ENCODE peak calls at places on chromosome 19, in ten cellular contexts. P is PC-3; R is ascending aorta; F is heart right ventricle; S is SK-N-SH; Q is fibroblast of lung; J is left ventricle myocardium inferior; Y is pancreas; X is CD8-positive, alpha-beta T cell; C is A673. D is an unnamed sample. For H3K9me3, the result is how much of the 10 kb centered on the place peaks cover.

GRCh38 chr19:1933942-1934341 is 7.0 kb upstream of the CSNK1G2 start:
- DNase-seq in P (no peak), R (no peak), F (no peak), S (no peak), Q (no peak), J (no peak), Y (no peak), X (no peak), C (no peak), D (no peak)

GRCh38 chr19:18091217-18091608 is 4.5 kb upstream of the IL12RB1 start:
- DNase-seq in P (no peak), R (peak), F (peak), S (no peak), Q (no peak), J (peak), Y (no peak), X (peak), C (no peak), D (peak)

GRCh38 chr19:16594681-16595091 is 22.5 kb upstream of the SLC35E1 start:
- DNase-seq in P (no peak), R (no peak), F (no peak), S (no peak), Q (no peak), J (no peak), Y (no peak), X (peak), C (no peak), D (no peak)

GRCh38 chr19:13856530-13856929 is 20.4 kb upstream of the NANOS3 start:
- DNase-seq in P (no peak), R (no peak), F (no peak), S (no peak), Q (no peak), J (no peak), Y (no peak), X (no peak), C (peak), D (no peak)

GRCh38 chr19:1357695-1358094 is 26.0 kb upstream of the NDUFS7 start:
- DNase-seq in P (no peak), R (no peak), F (no peak), S (no peak), Q (no peak), J (no peak), Y (no peak), X (no peak), C (no peak), D (no peak)

GRCh38 chr19:5545984-5546383 is 21.8 kb downstream of the TINCR start:
- DNase-seq in P (no peak), R (no peak), F (no peak), S (no peak), Q (no peak), J (no peak), Y (no peak), X (no peak), C (no peak), D (no peak)

GRCh38 chr19:18300930-18301717 is 19.7 kb upstream of the JUND start:
- DNase-seq in P (peak), R (peak), F (peak), S (no peak), Q (peak), J (peak), Y (no peak), X (no peak), C (no peak), D (peak)

GRCh38 chr19:50380767-50381166 is 3.4 kb upstream of the POLD1 start:
- DNase-seq in P (no peak), R (no peak), F (no peak), S (no peak), Q (no peak), J (no peak), Y (no peak), X (no peak), C (no peak), D (no peak)

GRCh38 chr19:512548-513365 is 5.5 kb downstream of the TPGS1 start:
- DNase-seq in P (no peak), R (no peak), F (no peak), S (no peak), Q (no peak), J (no peak), Y (no peak), X (peak), C (no peak), D (no peak)

GRCh38 chr19:45069056-45069455 is 7.2 kb downstream of the ZNF296 start:
- DNase-seq in P (peak), R (no peak), F (no peak), S (peak), Q (peak), J (peak), Y (no peak), X (no peak), C (no peak), D (no peak)

GRCh38 chr19:36987091-36987490 is 71.0 kb downstream of the ZNF568 start:
- DNase-seq in P (no peak), R (no peak), F (no peak), S (no peak), Q (no peak), J (no peak), Y (no peak), X (no peak), C (no peak), D (no peak)

GRCh38 chr19:36986601-36987000 is 70.5 kb downstream of the ZNF568 start:
- DNase-seq in P (no peak), R (no peak), F (no peak), S (no peak), Q (no peak), J (no peak), Y (no peak), X (no peak), C (no peak), D (no peak)

GRCh38 chr19:36986131-36986530 is 70.0 kb downstream of the ZNF568 start:
- DNase-seq in P (no peak), R (no peak), F (no peak), S (no peak), Q (no peak), J (no peak), Y (no peak), X (no peak), C (no peak), D (no peak)
- H3K9me3 ChIP-seq in P (under half), R (half or more), F (under half), S (under half), Q (under half), J (under half), Y (under half), X (under half), C (under half), D (under half)

GRCh38 chr19:10417598-10418280 is 2.6 kb upstream of the PDE4A start:
- DNase-seq in P (peak), R (no peak), F (no peak), S (peak), Q (no peak), J (no peak), Y (no peak), X (no peak), C (peak), D (no peak)

GRCh38 chr19:10416083-10416379 is 4.3 kb upstream of the PDE4A start:
- DNase-seq in P (no peak), R (no peak), F (no peak), S (no peak), Q (no peak), J (no peak), Y (no peak), X (no peak), C (no peak), D (no peak)

GRCh38 chr19:10419200-10419645 is 1.1 kb upstream of the PDE4A start:
- DNase-seq in P (no peak), R (no peak), F (no peak), S (peak), Q (peak), J (no peak), Y (no peak), X (peak), C (peak), D (no peak)

GRCh38 chr19:10418281-10419199 is 1.8 kb upstream of the PDE4A start:
- DNase-seq in P (no peak), R (no peak), F (no peak), S (peak), Q (peak), J (no peak), Y (no peak), X (peak), C (peak), D (no peak)

GRCh38 chr19:10416380-10417257 is 3.7 kb upstream of the PDE4A start:
- DNase-seq in P (peak), R (peak), F (peak), S (peak), Q (peak), J (peak), Y (peak), X (peak), C (peak), D (peak)
- TF ChIP-seq CTCF in P (peak), R (peak), F (peak), S (peak), Q (peak), J (peak), Y (peak), X (peak), C (peak), D (peak)

GRCh38 chr19:56111601-56112312 is 9.3 kb downstream of the ZNF787 start:
- DNase-seq in P (no peak), R (no peak), F (peak), S (peak), Q (no peak), J (peak), Y (no peak), X (peak), C (no peak), D (no peak)
- H3K27ac ChIP-seq in P (no peak), R (no peak), F (peak), S (no peak), Q (no peak), J (peak), Y (peak), X (peak), C (no peak), D (no peak)

GRCh38 chr19:58085348-58085875 is 12.6 kb downstream of the ZSCAN18 start:
- DNase-seq in P (no peak), R (no peak), F (no peak), S (peak), Q (no peak), J (no peak), Y (no peak), X (no peak), C (no peak), D (no peak)

GRCh38 chr19:58084596-58085347 is 13.3 kb downstream of the ZSCAN18 start:
- DNase-seq in P (no peak), R (no peak), F (no peak), S (no peak), Q (no peak), J (no peak), Y (no peak), X (no peak), C (no peak), D (no peak)

DNA sequence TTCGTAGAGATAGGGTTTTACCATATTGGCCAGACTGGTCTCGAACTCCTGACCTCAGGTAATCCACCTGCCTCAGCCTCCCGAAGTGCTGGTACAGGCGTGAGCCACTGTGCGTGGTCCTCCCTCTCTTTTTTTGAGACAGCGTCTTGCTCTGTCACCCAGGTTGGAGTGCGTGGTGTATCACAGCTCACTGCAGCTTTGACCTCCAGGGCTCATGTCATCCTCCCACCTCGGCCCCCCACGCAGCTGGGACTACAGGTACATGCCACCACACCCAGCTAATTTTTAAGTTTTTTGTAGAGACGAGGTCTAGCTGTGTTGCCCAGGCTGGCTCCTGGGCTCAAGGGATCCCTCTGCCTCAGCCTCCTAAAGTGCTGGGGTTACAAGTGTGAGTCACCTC is 18.2 kb downstream of the ZSCAN18 start:
- DNase-seq in P (no peak), R (no peak), F (no peak), S (no peak), Q (no peak), J (no peak), Y (no peak), X (no peak), C (no peak), D (no peak)
- H3K9me3 ChIP-seq in P (under half), R (half or more), F (under half), S (under half), Q (under half), J (half or more), Y (under half), X (under half), C (under half), D (half or more)

GRCh38 chr19:39190768-39191167 is 6.0 kb upstream of the NCCRP1 start:
- DNase-seq in P (no peak), R (no peak), F (no peak), S (no peak), Q (no peak), J (no peak), Y (no peak), X (no peak), C (no peak), D (no peak)
- TF ChIP-seq CTCF in P (no peak), R (no peak), F (no peak), S (no peak), Q (no peak), J (no peak), Y (no peak), X (no peak), C (no peak), D (no peak)

GRCh38 chr19:54183431-54183830 is 5.9 kb downstream of the MBOAT7 start:
- DNase-seq in P (no peak), R (no peak), F (no peak), S (no peak), Q (no peak), J (no peak), Y (no peak), X (no peak), C (no peak), D (no peak)

GRCh38 chr19:54178581-54179261 is 5.8 kb upstream of the TMC4 start:
- DNase-seq in P (peak), R (no peak), F (no peak), S (peak), Q (no peak), J (no peak), Y (no peak), X (peak), C (no peak), D (no peak)

GRCh38 chr19:54179921-54180452 is 7.0 kb upstream of the TMC4 start:
- DNase-seq in P (peak), R (no peak), F (no peak), S (peak), Q (peak), J (no peak), Y (no peak), X (no peak), C (peak), D (no peak)

GRCh38 chr19:54180691-54181091 is 7.7 kb upstream of the TMC4 start:
- DNase-seq in P (peak), R (no peak), F (no peak), S (no peak), Q (no peak), J (no peak), Y (no peak), X (no peak), C (no peak), D (no peak)

DNA sequence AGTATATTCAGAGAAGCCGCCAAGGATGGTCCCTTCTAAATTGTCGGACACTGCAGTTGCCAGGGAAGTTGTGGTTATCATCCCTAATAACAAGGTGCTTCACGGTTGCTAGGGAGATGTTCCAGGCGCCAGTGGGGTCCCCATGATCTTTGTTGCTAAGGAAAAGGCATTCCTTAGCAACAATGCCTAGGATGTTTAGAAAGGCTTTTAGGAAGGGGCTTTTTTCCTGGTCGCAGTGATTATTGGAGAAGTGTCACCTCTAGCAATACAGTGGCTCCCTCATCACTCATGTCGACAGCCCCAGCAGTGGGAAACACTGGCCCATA is 6.3 kb upstream of the TMC4 start:
- DNase-seq in P (peak), R (no peak), F (no peak), S (no peak), Q (no peak), J (no peak), Y (no peak), X (no peak), C (no peak), D (no peak)
- H3K27ac ChIP-seq in P (no peak), R (no peak), F (no peak), S (no peak), Q (no peak), J (no peak), Y (no peak), X (no peak), C (no peak), D (no peak)

DNA sequence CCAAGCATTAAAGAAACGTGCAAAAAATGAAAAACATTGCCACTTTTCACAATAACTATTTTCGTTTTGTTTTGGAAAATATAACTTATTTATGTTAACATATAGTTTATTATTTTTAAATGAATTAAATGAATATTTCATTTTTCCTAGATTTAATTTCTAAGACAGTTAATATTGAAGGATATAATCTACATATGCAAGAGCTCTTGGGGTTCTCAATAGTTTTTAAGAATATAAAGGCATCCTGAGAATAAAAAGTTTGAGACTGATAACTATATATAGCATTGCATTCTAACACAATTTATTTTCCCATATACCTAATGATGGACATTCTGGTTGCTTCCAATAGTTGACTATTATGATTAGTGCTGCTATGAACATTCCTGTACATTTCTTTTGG is 19.9 kb downstream of the ZNF461 start:
- DNase-seq in P (no peak), R (no peak), F (no peak), S (no peak), Q (no peak), J (no peak), Y (no peak), X (no peak), C (no peak), D (no peak)
- H3K9me3 ChIP-seq in P (under half), R (half or more), F (under half), S (under half), Q (under half), J (half or more), Y (under half), X (under half), C (half or more), D (under half)

GRCh38 chr19:36142046-36142445 is 2.2 kb downstream of the CAPNS1 start:
- DNase-seq in P (no peak), R (no peak), F (no peak), S (no peak), Q (no peak), J (peak), Y (no peak), X (no peak), C (no peak), D (no peak)

GRCh38 chr19:36139120-36139472 is 770 bp upstream of the CAPNS1 start:
- DNase-seq in P (no peak), R (no peak), F (no peak), S (no peak), Q (no peak), J (no peak), Y (no peak), X (no peak), C (no peak), D (no peak)

GRCh38 chr19:36141039-36141914 is 1.4 kb downstream of the CAPNS1 start:
- DNase-seq in P (peak), R (peak), F (peak), S (peak), Q (peak), J (peak), Y (peak), X (peak), C (peak), D (peak)

GRCh38 chr19:36140289-36141038 is 598 bp downstream of the CAPNS1 start:
- DNase-seq in P (peak), R (no peak), F (peak), S (peak), Q (peak), J (peak), Y (peak), X (peak), C (peak), D (peak)

DNA sequence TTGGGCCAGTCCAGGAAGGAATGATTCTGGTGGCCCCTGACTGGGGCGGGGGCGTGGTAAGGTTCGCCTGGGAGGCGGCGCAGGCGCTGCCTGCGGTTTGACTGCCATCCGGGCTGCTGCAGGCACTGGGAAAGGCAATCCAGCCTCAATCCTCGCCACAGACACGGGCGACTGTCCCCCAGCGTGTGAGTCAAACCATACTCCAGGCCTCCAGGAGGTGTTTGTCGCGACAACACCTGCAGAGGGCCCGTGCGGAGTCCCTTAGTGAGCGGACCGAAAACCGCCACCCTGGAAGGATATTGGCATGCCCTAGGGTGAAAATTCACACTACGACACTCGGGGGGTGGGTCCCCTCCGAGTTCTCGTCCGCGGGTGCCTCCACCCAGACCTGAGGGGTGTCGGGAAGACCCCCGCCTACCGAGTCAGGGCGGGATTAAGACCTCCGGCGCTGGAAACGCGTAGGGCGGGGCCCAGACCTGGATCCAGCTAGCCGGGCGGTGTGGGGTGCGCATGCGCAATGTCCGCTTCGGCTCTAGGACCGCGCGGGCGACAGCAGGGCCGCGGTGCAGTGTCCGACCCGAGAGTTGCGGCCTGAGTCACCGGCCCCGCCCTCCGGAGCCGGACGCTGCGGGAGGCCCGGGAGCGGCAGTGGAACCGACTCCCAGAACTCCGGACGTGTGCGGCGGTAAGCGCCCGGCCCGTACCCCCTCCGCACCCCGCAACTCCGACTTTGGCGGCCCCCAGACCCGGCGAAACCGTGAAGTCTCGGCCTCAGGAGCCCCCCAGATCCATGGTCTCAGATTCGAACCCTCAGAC is at the start of gene CAPNS1:
- DNase-seq in P (peak), R (peak), F (peak), S (peak), Q (peak), J (peak), Y (peak), X (peak), C (peak), D (peak)
- TF ChIP-seq CTCF in P (no peak), R (no peak), F (no peak), S (peak), Q (no peak), J (peak), Y (no peak), X (peak), C (peak), D (peak)

GRCh38 chr19:8209111-8209964 is at the start of gene CERS4:
- DNase-seq in P (peak), R (no peak), F (peak), S (peak), Q (peak), J (peak), Y (peak), X (peak), C (peak), D (peak)

GRCh38 chr19:8210660-8211101 is 1.5 kb downstream of the CERS4 start:
- DNase-seq in P (no peak), R (no peak), F (no peak), S (no peak), Q (no peak), J (no peak), Y (peak), X (no peak), C (no peak), D (no peak)

GRCh38 chr19:8208119-8208709 is 956 bp upstream of the CERS4 start:
- DNase-seq in P (peak), R (no peak), F (no peak), S (peak), Q (no peak), J (peak), Y (peak), X (no peak), C (no peak), D (no peak)

GRCh38 chr19:8209965-8210659 is 942 bp downstream of the CERS4 start:
- DNase-seq in P (no peak), R (no peak), F (peak), S (no peak), Q (no peak), J (no peak), Y (peak), X (no peak), C (no peak), D (no peak)

DNA sequence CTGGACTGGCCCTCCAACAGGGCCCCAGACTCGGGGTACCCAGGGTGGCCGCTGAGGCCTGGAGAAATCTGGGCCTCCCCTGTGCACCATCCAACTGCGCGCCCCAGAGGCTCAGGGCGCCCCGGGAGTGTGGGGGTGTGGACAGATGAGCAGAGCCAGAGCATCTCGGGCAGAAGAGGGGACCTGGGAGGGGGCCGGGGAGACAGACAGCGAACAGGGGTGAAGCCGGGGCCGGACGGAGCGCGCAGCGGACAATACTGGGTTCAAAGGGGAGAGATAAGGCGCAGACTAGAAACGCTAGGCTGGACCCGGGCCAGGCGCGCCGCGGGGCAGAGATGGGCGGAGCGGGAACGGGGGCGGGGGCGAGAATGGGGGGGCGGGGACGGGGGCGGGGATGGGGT is 460 bp upstream of the CERS4 start:
- DNase-seq in P (no peak), R (no peak), F (no peak), S (no peak), Q (no peak), J (peak), Y (no peak), X (no peak), C (no peak), D (peak)
- H3K27ac ChIP-seq in P (no peak), R (peak), F (peak), S (no peak), Q (no peak), J (peak), Y (peak), X (no peak), C (no peak), D (peak)

GRCh38 chr19:21460686-21461085 is 44.7 kb upstream of the ZNF429 start:
- DNase-seq in P (no peak), R (no peak), F (no peak), S (no peak), Q (no peak), J (no peak), Y (no peak), X (no peak), C (no peak), D (no peak)
- H3K9me3 ChIP-seq in P (under half), R (under half), F (under half), S (under half), Q (under half), J (under half), Y (under half), X (under half), C (under half), D (under half)

D was measured in tibial artery.